ENCODE peak calls at places on chromosomes 2 and 18, in six cellular contexts. V, Y, P, I, S and K are unnamed samples.

GRCh38 chr2:189661957-189662321 is 680 bp downstream of the ASNSD1 start:
- DNase-seq in V (no peak), Y (no peak), P (no peak), I (no peak), S (no peak), K (no peak)

GRCh38 chr2:223712642-223713041 is 110.5 kb upstream of the SCG2 start:
- DNase-seq in V (no peak), Y (no peak), P (no peak), I (no peak), S (no peak), K (no peak)

GRCh38 chr18:10032331-10032979 is 118.6 kb downstream of the VAPA start:
- DNase-seq in V (no peak), Y (peak), P (no peak), I (no peak), S (no peak), K (no peak)

GRCh38 chr18:9817286-9817685 is 68.5 kb upstream of the TXNDC2 start:
- DNase-seq in V (no peak), Y (no peak), P (no peak), I (no peak), S (no peak), K (no peak)

GRCh38 chr2:188693111-188693510 is 281.1 kb upstream of the COL3A1 start:
- DNase-seq in V (no peak), Y (peak), P (no peak), I (peak), S (no peak), K (no peak)

GRCh38 chr2:149009928-149010461 is 28.5 kb upstream of the LYPD6B start:
- DNase-seq in V (no peak), Y (no peak), P (no peak), I (no peak), S (no peak), K (no peak)

GRCh38 chr18:45198526-45198925 is 416.8 kb upstream of the SLC14A2 start:
- DNase-seq in V (no peak), Y (no peak), P (no peak), I (no peak), S (no peak), K (no peak)

GRCh38 chr18:44149706-44150105 is 531.0 kb upstream of the SETBP1 start:
- DNase-seq in V (no peak), Y (no peak), P (peak), I (peak), S (peak), K (peak)

GRCh38 chr2:11073251-11073650 is 82.0 kb upstream of the SLC66A3 start:
- DNase-seq in V (no peak), Y (no peak), P (peak), I (peak), S (peak), K (no peak)

GRCh38 chr2:237201461-237202287 is 116.0 kb downstream of the COPS8 start:
- DNase-seq in V (no peak), Y (no peak), P (peak), I (peak), S (peak), K (no peak)

GRCh38 chr2:238449909-238450417 is 23.2 kb downstream of the ASB1 start:
- DNase-seq in V (peak), Y (peak), P (peak), I (peak), S (no peak), K (no peak)

GRCh38 chr2:122233372-122233771 is 477.9 kb downstream of the TSN start:
- DNase-seq in V (no peak), Y (no peak), P (no peak), I (no peak), S (no peak), K (no peak)

GRCh38 chr2:183438541-183438940 is 314.3 kb downstream of the NUP35 start:
- DNase-seq in V (no peak), Y (no peak), P (no peak), I (no peak), S (no peak), K (no peak)

GRCh38 chr2:20224716-20225293 is at the start of gene SDC1:
- DNase-seq in V (no peak), Y (peak), P (peak), I (peak), S (peak), K (no peak)

GRCh38 chr2:224560549-224560948 is 24.6 kb downstream of the CUL3 start:
- DNase-seq in V (no peak), Y (no peak), P (no peak), I (no peak), S (no peak), K (no peak)

GRCh38 chr2:10765461-10765860 is 44.0 kb downstream of the ATP6V1C2 start:
- DNase-seq in V (no peak), Y (peak), P (no peak), I (peak), S (no peak), K (no peak)

DNA sequence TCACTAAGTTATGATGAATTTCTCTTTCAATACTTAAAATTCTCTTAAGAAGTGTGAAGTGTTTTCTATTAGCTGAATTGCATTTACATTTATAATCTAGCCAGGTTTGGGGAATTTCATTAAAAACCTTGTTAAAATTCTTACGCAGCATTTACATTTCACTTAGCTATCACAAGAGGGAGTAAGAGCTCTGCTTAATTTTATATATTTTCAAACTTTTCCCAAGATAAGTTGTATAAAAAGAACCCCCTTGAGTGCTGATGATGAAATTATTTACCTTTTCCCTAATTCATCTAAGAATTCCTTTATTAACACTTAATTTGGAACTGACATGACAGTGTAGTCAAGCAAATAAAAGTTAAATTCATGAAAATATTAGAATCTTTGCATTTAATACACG is 54.2 kb upstream of the ZSWIM2 start:
- DNase-seq in V (no peak), Y (no peak), P (no peak), I (no peak), S (no peak), K (no peak)
- TF ChIP-seq CTCF in V (peak), Y (no peak), P (peak), I (peak), S (peak), K (peak)

GRCh38 chr2:108377815-108378630 is at the start of gene SULT1C4:
- DNase-seq in V (no peak), Y (peak), P (no peak), I (peak), S (peak), K (no peak)
- H3K4me3 ChIP-seq in V (peak), Y (no peak), P (no peak), I (peak), S (peak), K (no peak)

DNA sequence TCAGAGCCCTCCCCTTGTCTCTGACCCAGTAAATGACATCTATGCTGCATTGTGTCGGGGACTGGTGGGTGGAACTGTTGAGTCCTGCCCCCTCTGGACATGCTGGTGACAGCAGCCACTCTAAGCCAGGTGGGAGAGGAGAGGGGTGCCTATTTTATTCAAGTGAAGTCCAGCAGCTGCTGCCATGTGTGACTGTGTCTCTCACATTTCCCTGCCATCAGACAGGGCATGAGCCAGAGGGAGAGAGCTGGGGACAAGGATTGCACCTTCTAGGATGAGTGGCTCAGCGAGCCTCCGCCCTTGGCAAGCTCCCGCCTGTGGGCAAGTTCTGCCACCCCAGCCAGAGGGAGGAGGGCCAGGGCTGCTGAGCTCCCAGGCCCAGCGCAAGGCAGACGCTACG is 13.7 kb downstream of the NGEF start:
- DNase-seq in V (peak), Y (peak), P (no peak), I (no peak), S (no peak), K (no peak)
- TF ChIP-seq CTCF in V (no peak), Y (no peak), P (no peak), I (no peak), S (no peak), K (no peak)

DNA sequence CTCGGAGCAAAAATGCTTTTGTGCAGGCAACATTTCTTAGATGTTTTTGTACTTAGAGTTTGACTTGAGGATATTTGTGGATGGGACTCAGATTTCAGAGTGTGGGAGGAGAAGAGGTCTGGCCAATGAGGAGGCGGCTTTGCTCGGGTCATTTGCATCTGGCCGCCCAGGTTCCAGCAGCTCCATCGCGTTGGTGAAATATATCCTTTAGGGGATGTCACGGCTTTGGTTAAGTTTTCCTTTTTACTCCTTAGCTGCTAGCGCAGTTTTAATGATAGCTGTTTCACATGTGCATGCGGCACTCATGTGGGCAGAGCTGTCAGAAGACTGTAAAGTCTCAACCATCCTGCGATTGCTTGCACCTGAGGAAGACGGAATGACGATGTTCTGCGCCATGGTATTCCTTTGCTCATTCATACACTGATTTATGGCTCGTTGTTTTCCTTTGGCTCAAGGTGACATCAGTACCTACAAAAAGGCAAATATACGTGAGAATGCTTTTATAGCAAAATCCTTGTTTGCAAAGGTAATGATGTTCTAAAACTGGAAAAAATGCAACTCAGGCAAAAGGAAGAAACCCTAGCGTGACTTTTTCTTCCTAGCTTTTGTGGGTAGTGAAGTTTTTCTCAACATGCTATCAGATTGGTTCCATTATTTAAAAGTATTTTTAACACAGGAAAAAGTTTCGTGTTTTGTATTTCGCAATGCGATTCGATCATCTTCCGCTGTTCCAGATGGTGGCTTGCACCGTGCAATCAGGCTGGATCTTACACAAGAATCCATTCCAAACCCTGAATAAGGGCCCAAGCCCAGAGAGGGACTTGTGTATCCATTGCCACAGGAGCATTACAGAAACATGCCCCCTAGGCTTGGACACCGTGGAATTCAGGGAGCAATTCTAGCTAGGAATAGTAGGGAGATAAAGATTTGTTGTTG is 70.5 kb upstream of the ZNF516 start:
- DNase-seq in V (no peak), Y (peak), P (peak), I (peak), S (peak), K (peak)
- H3K4me3 ChIP-seq in V (peak), Y (no peak), P (peak), I (no peak), S (peak), K (peak)

GRCh38 chr2:113263546-113263945 is 15.2 kb downstream of the PAX8 start:
- DNase-seq in V (no peak), Y (no peak), P (no peak), I (no peak), S (no peak), K (no peak)

GRCh38 chr2:113264713-113265403 is 13.9 kb downstream of the PAX8 start:
- DNase-seq in V (no peak), Y (no peak), P (no peak), I (no peak), S (no peak), K (no peak)

GRCh38 chr2:113258748-113259147 is 20.0 kb downstream of the PAX8 start:
- DNase-seq in V (no peak), Y (no peak), P (no peak), I (no peak), S (no peak), K (no peak)

GRCh38 chr2:113257511-113258264 is 21.0 kb downstream of the PAX8 start:
- DNase-seq in V (no peak), Y (no peak), P (no peak), I (no peak), S (no peak), K (no peak)

DNA sequence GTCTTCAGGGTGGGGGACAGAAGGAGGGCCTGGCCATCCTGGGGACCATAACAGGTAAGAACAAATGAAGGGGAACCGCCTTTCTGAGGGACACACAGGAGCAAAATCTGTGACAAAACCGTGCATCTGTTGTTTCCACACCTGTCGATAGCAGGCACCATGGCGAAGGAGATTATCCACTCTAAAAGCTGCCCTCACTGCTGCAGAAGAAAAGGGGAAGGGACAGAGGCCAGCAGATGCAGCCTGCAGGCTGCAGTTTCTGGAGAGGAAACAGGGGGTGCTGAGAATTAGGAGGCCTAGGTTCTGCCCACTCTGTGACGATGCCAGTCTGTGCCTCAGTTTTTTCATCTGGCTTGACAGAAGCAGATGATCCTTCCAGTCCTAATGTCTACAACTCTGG is 17.8 kb downstream of the PAX8 start:
- DNase-seq in V (no peak), Y (no peak), P (no peak), I (no peak), S (no peak), K (no peak)
- TF ChIP-seq CTCF in V (no peak), Y (no peak), P (no peak), I (no peak), S (no peak), K (no peak)

GRCh38 chr2:74849228-74849892 is 15.4 kb downstream of the HK2 start:
- DNase-seq in V (no peak), Y (peak), P (no peak), I (no peak), S (no peak), K (no peak)
- H3K4me3 ChIP-seq in V (peak), Y (no peak), P (no peak), I (no peak), S (no peak), K (no peak)

DNA sequence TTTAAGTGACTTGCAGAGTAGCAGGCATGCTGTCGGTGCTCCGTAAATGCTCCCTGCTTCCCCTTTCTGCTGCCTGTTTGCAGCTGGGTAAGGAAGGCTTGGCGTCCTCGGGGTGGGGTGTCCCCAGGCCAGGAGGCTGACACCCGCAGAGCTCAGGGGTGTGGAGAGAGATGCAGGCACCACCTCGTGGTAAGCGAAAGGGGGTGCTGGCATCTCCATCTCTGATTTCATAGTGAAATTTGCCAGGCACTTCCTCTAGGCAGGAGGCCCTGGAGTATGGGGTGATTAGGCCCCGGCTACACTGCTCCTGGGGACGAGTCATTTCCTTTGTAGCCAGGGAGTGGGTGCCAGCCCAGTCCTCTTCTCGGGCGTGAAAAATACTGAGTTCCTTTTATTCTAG is 160.4 kb downstream of the KLHL29 start:
- DNase-seq in V (no peak), Y (no peak), P (peak), I (no peak), S (no peak), K (no peak)
- TF ChIP-seq CTCF in V (no peak), Y (no peak), P (no peak), I (no peak), S (peak), K (peak)

GRCh38 chr2:227313310-227313709 is 11.7 kb upstream of the MFF start:
- DNase-seq in V (no peak), Y (no peak), P (no peak), I (no peak), S (no peak), K (no peak)

GRCh38 chr2:227311861-227312506 is 13.1 kb upstream of the MFF start:
- DNase-seq in V (no peak), Y (no peak), P (no peak), I (no peak), S (no peak), K (no peak)

GRCh38 chr2:227312579-227312978 is 12.5 kb upstream of the MFF start:
- DNase-seq in V (no peak), Y (no peak), P (no peak), I (no peak), S (no peak), K (no peak)

GRCh38 chr2:227310756-227311110 is 14.3 kb upstream of the MFF start:
- DNase-seq in V (no peak), Y (no peak), P (no peak), I (no peak), S (no peak), K (no peak)

DNA sequence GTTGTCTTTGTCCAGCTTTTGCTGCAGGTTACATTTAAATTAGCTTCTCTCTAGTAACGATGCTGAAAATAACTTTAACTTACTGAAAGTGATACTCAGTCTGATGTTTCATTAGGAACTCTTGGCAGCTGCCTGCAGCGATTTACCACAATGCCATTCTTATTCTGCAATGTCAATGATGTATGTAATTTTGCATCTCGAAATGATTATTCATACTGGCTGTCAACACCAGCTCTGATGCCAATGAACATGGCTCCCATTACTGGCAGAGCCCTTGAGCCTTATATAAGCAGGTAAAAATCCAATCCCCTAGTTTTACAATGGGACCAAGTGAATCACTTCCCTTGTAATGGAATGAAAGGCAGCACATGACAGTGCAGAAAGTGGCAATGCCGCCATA is 16.3 kb upstream of the MFF start:
- DNase-seq in V (no peak), Y (no peak), P (no peak), I (no peak), S (no peak), K (no peak)
- H3K4me3 ChIP-seq in V (no peak), Y (no peak), P (no peak), I (no peak), S (no peak), K (no peak)

GRCh38 chr2:106685180-106685897 is 198.2 kb downstream of the CD8B2 start:
- DNase-seq in V (no peak), Y (no peak), P (no peak), I (no peak), S (no peak), K (no peak)
- TF ChIP-seq CTCF in V (no peak), Y (no peak), P (no peak), I (no peak), S (peak), K (no peak)

DNA sequence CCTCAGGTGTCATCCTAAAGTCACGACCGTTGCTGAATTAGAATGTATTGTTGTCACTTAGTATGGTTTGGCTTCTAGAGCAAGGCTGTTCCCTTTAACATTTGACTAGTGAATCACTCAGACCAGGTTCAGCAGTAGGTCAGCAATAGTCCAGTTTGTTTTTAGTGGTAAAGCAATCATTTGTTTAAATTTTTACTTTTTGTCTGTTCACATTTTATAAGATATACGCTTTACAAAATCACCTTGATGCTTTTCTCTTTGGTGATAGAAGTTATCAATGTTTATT is 1.2 kb downstream of the BABAM2 start:
- DNase-seq in V (no peak), Y (no peak), P (no peak), I (no peak), S (no peak), K (no peak)
- H3K4me3 ChIP-seq in V (peak), Y (no peak), P (no peak), I (no peak), S (no peak), K (no peak)